ENCODE peak calls at places on chromosome 17, in seven cellular contexts. D, E, I, O, N, P and T are unnamed samples.
A peak's percentile ranks its signal among the peaks of the same experiment; 100 is the strongest.

GRCh38 chr17:79057727-79058400 is 16.8 kb upstream of the ENGASE start:
- DNase-seq in D (peak; percentile 31), E (no peak), I (no peak), O (no peak), N (no peak), P (no peak), T (no peak)

GRCh38 chr17:71413935-71414334 is 706.9 kb upstream of the SOX9 start:
- DNase-seq in D (no peak), E (no peak), I (no peak), O (no peak), N (no peak), P (no peak), T (no peak)

GRCh38 chr17:56217921-56218320 is 64.6 kb downstream of the ANKFN1 start:
- DNase-seq in D (no peak), E (no peak), I (no peak), O (no peak), N (no peak), P (no peak), T (no peak)

GRCh38 chr17:50476545-50477315 is 1.9 kb upstream of the RSAD1 start:
- DNase-seq in D (peak; percentile 27), E (no peak), I (no peak), O (no peak), N (no peak), P (no peak), T (no peak)

GRCh38 chr17:75864448-75864871 is 9.3 kb upstream of the WBP2 start:
- DNase-seq in D (no peak), E (peak; percentile 82), I (peak; percentile 83), O (peak; percentile 78), N (no peak), P (no peak), T (no peak)

GRCh38 chr17:59872351-59872750 is 20.4 kb downstream of the TUBD1 start:
- DNase-seq in D (no peak), E (no peak), I (no peak), O (no peak), N (no peak), P (peak; percentile 29), T (no peak)

GRCh38 chr17:33973491-33973890 is 281.6 kb upstream of the CCL2 start:
- DNase-seq in D (no peak), E (no peak), I (no peak), O (no peak), N (no peak), P (no peak), T (no peak)

GRCh38 chr17:8223356-8224063 is 13.1 kb upstream of the AURKB start:
- DNase-seq in D (peak; percentile 79), E (no peak), I (peak; percentile 72), O (no peak), N (peak; percentile 66), P (peak; percentile 81), T (peak; percentile 45)

GRCh38 chr17:57617218-57617617 is 127.9 kb downstream of the CCDC182 start:
- DNase-seq in D (no peak), E (no peak), I (no peak), O (no peak), N (no peak), P (no peak), T (no peak)

GRCh38 chr17:40106089-40106759 is 5.8 kb upstream of the NR1D1 start:
- DNase-seq in D (no peak), E (no peak), I (peak; percentile 17), O (no peak), N (no peak), P (no peak), T (no peak)

DNA sequence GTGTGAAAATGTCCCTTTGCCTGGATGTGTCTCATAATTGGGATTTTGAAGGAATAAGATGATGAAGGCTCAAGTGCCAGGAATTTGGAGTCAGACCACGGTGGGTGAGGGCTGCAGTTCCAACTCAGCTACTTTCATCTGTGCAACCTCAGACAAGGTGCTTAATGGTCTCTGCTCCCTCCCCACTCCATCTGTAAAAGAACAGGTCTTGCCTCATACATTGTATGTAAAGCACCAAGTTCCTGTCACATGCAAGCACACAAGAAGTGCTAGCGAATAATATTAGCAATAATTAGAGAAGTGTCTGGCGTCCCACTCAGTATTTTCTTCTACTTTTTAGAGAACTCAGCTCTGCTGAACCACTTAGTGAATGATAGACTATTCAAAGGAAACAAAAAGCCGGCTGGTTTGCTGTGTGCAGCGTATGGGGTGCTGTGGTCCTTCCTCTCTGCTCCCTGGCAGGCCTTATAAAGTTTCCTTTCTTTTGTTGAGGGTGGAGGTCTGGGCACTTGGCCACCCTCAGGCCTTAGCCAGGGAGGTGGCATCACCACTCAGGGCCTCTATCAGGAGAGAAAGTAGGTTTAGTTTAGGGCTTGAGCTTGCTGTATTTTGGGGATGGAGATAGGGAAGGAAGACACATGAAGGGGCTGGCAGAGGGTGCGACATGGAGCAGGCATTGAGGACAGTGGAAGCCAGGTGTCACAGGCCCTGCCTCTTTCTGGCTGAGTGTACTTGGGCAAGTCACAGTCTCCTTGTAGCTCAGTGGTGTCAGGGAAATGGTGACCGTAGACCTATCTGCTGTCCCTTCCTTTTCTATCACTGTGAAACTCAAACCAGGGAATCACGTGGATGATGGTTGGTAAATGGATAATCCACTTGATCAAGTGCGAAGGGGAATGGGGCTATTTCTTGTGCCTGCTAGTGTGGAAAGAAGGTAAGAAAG is 6.5 kb downstream of the TBX4 start:
- DNase-seq in D (no peak), E (no peak), I (no peak), O (no peak), N (no peak), P (no peak), T (no peak)
- H3K27ac ChIP-seq in D (no peak overlapping the region), E (no peak overlapping the region), I (no peak overlapping the region), O (no peak overlapping the region), N (no peak overlapping the region), P (no peak overlapping the region), T (no peak overlapping the region)

GRCh38 chr17:42403150-42403549 is 14.9 kb upstream of the STAT3 start:
- DNase-seq in D (peak; percentile 60), E (no peak), I (no peak), O (no peak), N (no peak), P (no peak), T (no peak)

GRCh38 chr17:42404326-42405055 is 16.2 kb upstream of the STAT3 start:
- DNase-seq in D (no peak), E (no peak), I (no peak), O (no peak), N (no peak), P (no peak), T (no peak)

GRCh38 chr17:42399948-42400843 is 12.0 kb upstream of the STAT3 start:
- DNase-seq in D (no peak), E (no peak), I (no peak), O (no peak), N (no peak), P (no peak), T (no peak)

GRCh38 chr17:42405076-42405475 is 16.8 kb upstream of the STAT3 start:
- DNase-seq in D (no peak), E (no peak), I (peak; percentile 27), O (no peak), N (no peak), P (no peak), T (no peak)

GRCh38 chr17:42402121-42402516 is 13.9 kb upstream of the STAT3 start:
- DNase-seq in D (no peak), E (no peak), I (no peak), O (no peak), N (no peak), P (no peak), T (no peak)
- H3K27ac ChIP-seq in D (no peak overlapping the region), E (peak overlapping the region; percentile 49), I (peak overlapping the region; percentile 9), O (no peak overlapping the region), N (no peak overlapping the region), P (peak overlapping the region; percentile 7), T (no peak overlapping the region)

GRCh38 chr17:1716912-1717695 is 6.9 kb upstream of the TLCD2 start:
- DNase-seq in D (peak; percentile 73), E (peak; percentile 99), I (peak; percentile 96), O (peak; percentile 98), N (peak; percentile 93), P (peak; percentile 100), T (peak; percentile 88)
- H3K27ac ChIP-seq in D (peak overlapping the region; percentile 98), E (peak overlapping the region; percentile 100), I (peak overlapping the region; percentile 98), O (peak overlapping the region; percentile 99), N (peak overlapping the region; percentile 98), P (peak overlapping the region; percentile 100), T (peak overlapping the region; percentile 99)

GRCh38 chr17:64253470-64253869 is 9.6 kb downstream of the TEX2 start:
- DNase-seq in D (no peak), E (no peak), I (no peak), O (no peak), N (no peak), P (no peak), T (no peak)
- H3K27ac ChIP-seq in D (no peak overlapping the region), E (no peak overlapping the region), I (no peak overlapping the region), O (no peak overlapping the region), N (peak overlapping the region; percentile 4), P (no peak overlapping the region), T (no peak overlapping the region)

DNA sequence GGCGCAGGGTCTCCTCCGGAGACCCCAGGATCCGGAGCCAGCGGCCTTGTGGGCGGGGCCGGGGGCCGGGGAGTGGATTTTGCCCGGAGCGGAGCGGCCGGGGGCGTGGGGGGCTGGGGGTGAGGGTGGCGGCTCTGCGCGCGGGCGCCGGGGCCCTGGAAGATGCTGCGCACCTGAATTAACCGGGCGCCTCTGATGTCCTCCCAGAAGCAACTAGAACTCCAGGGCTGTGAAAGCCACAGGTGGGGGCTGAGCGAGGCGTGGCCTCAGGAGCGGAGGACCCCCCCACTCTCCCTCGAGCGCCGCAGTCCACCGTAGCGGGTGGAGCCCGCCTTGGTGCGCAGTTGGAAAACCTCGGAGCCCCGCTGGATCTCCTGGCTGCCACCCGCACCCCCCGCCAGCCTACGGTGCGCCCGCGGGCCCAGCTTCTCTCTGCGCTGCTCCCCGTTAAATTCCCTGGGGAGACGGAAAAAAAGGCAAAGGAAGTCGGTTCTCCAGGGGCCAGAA is 535 bp downstream of the SLC26A11 start:
- DNase-seq in D (no peak), E (no peak), I (no peak), O (no peak), N (peak; percentile 24), P (no peak), T (peak; percentile 29)
- H3K27ac ChIP-seq in D (peak overlapping the region; percentile 67), E (no peak overlapping the region), I (peak overlapping the region; percentile 75), O (no peak overlapping the region), N (peak overlapping the region; percentile 89), P (peak overlapping the region; percentile 86), T (no peak overlapping the region)

DNA sequence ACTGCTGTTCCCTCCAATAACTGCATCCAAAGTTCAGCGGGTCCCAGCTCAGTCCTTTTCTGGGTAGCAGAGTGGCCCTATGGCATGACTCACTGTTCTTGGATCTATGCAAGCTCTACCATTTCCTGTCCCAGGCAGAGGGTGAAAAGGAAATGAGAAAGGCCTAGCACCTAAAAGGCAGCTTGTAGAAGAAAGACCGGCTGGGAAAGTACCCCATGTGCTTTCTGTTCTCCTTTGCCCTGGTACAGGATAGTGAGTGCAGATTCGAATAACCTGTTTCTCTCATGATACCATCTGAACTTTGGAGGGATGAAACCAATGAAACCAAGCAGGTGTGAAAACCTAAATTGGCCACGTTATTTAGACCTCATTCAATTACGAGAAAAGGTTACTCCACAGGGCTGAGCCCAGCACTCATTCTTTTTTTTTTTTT is 12.7 kb upstream of the HASPIN start:
- DNase-seq in D (no peak), E (no peak), I (no peak), O (no peak), N (no peak), P (no peak), T (no peak)
- H3K27ac ChIP-seq in D (no peak overlapping the region), E (no peak overlapping the region), I (no peak overlapping the region), O (no peak overlapping the region), N (no peak overlapping the region), P (no peak overlapping the region), T (no peak overlapping the region)